ENCODE peak calls at places on chromosomes 2 and 18, in five cellular contexts. N is adrenal gland, J is HCT116, Z is lower lobe of right lung, U is upper lobe of left lung. V is an unnamed sample.

GRCh38 chr2:232307854-232308253 is 70.7 kb upstream of the ALPP start:
- DNase-seq in N (no peak), J (no peak), Z (no peak), U (no peak), V (no peak)

GRCh38 chr2:195563857-195564512 is 93.0 kb upstream of the SLC39A10 start:
- DNase-seq in N (no peak), J (no peak), Z (no peak), U (no peak), V (no peak)

GRCh38 chr18:1585881-1586488 is 681.3 kb downstream of the ADCYAP1 start:
- DNase-seq in N (no peak), J (peak), Z (no peak), U (no peak), V (no peak)

GRCh38 chr2:236742936-236743622 is 173.5 kb downstream of the ACKR3 start:
- DNase-seq in N (no peak), J (no peak), Z (no peak), U (no peak), V (no peak)

GRCh38 chr2:110688594-110689091 is 10.8 kb upstream of the BUB1 start:
- DNase-seq in N (no peak), J (no peak), Z (no peak), U (no peak), V (no peak)

GRCh38 chr2:127094509-127095366 is 12.2 kb downstream of the BIN1 start:
- DNase-seq in N (peak), J (no peak), Z (peak), U (peak), V (no peak)

GRCh38 chr18:63559567-63560491 is 17.7 kb downstream of the SERPINB12 start:
- DNase-seq in N (no peak), J (no peak), Z (no peak), U (no peak), V (no peak)

GRCh38 chr2:54371461-54372065 is 84.6 kb upstream of the SPTBN1 start:
- DNase-seq in N (no peak), J (no peak), Z (no peak), U (no peak), V (no peak)

GRCh38 chr2:8455236-8456148 is 226.4 kb upstream of the ID2 start:
- DNase-seq in N (no peak), J (no peak), Z (no peak), U (no peak), V (no peak)

GRCh38 chr2:218002792-218003191 is at the start of gene TNS1:
- DNase-seq in N (peak), J (no peak), Z (no peak), U (no peak), V (peak)

GRCh38 chr2:182521453-182522427 is 94.9 kb upstream of the PDE1A start:
- DNase-seq in N (no peak), J (no peak), Z (no peak), U (no peak), V (no peak)

GRCh38 chr2:174124171-174124570 is 124.2 kb downstream of the OLA1 start:
- DNase-seq in N (no peak), J (no peak), Z (no peak), U (no peak), V (no peak)

GRCh38 chr2:207352978-207353377 is 176.8 kb upstream of the CREB1 start:
- DNase-seq in N (peak), J (no peak), Z (no peak), U (no peak), V (peak)

GRCh38 chr18:62452280-62452824 is 70.5 kb upstream of the ZCCHC2 start:
- DNase-seq in N (no peak), J (no peak), Z (no peak), U (peak), V (no peak)

GRCh38 chr2:233551491-233551890 is 15.1 kb downstream of the USP40 start:
- DNase-seq in N (no peak), J (no peak), Z (no peak), U (no peak), V (no peak)

GRCh38 chr2:197431858-197432257 is 3.0 kb downstream of the SF3B1 start:
- DNase-seq in N (no peak), J (no peak), Z (no peak), U (no peak), V (no peak)

GRCh38 chr2:105977212-105977611 is 216.9 kb downstream of the UXS1 start:
- DNase-seq in N (no peak), J (peak), Z (no peak), U (no peak), V (no peak)

GRCh38 chr2:97871096-97871780 is 124.5 kb downstream of the TMEM131 start:
- DNase-seq in N (no peak), J (peak), Z (no peak), U (no peak), V (no peak)

GRCh38 chr2:189657867-189658266 is 3.4 kb upstream of the ASNSD1 start:
- DNase-seq in N (peak), J (no peak), Z (peak), U (peak), V (no peak)

GRCh38 chr2:234974501-234975385 is 22.9 kb downstream of the SH3BP4 start:
- DNase-seq in N (no peak), J (no peak), Z (no peak), U (no peak), V (no peak)

GRCh38 chr2:230412369-230412706 is 3.7 kb upstream of the SP100 start:
- DNase-seq in N (no peak), J (no peak), Z (no peak), U (no peak), V (no peak)

GRCh38 chr18:13577091-13577697 is 149.2 kb downstream of the FAM210A start:
- DNase-seq in N (no peak), J (no peak), Z (no peak), U (no peak), V (no peak)

GRCh38 chr18:26575865-26576217 is 27.5 kb upstream of the KCTD1 start:
- DNase-seq in N (no peak), J (no peak), Z (no peak), U (no peak), V (no peak)
- H3K4me3 ChIP-seq in N (no peak), J (peak), Z (peak), U (peak), V (no peak)

DNA sequence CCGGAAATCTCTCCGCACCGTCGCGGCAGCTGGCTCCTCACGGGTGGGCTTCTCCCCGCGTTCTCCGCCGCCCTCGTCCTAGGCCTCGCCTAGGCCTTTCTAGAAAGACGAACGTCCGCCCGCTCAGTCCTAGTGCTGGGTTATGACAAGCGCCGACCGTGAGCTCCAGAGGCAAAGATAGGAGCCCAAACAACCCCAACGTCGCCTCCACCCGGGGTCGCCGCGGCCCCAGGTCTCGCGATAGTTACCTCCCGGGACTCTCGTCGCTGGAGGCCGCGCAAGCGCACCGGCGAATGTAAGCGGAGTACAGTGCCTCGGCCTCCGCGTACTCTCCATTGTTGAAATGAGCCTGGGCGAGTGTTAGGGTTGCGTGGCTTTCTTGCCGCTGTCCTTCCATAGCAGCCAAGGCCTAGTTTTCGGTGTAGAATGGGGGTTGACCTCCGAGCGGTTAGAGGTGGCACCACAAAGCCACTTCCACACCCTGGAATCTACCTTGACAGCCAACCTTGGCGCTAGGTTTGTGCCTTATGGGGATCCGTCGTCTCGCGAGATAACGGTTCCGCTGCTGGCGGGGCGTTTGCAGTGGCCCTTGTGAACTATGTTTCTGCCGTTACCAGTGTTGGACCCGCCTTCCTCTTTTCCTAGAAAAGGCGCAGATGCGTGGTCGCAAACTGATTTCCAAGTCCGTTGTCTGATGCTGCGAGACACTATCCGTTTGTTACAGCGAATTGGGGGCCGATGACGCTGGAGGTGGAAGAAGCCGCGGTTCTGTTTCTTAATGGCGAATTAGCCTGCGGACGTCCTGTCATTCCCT is at the start of gene TTC32:
- DNase-seq in N (peak), J (peak), Z (peak), U (peak), V (peak)
- TF ChIP-seq CTCF in N (no peak), J (no peak), Z (no peak), U (no peak), V (no peak)

GRCh38 chr2:101124061-101124460 is 27.1 kb downstream of the TBC1D8 start:
- DNase-seq in N (no peak), J (no peak), Z (no peak), U (no peak), V (no peak)
- H3K27ac ChIP-seq in N (peak), J (peak), Z (peak), U (peak), V (no peak)

DNA sequence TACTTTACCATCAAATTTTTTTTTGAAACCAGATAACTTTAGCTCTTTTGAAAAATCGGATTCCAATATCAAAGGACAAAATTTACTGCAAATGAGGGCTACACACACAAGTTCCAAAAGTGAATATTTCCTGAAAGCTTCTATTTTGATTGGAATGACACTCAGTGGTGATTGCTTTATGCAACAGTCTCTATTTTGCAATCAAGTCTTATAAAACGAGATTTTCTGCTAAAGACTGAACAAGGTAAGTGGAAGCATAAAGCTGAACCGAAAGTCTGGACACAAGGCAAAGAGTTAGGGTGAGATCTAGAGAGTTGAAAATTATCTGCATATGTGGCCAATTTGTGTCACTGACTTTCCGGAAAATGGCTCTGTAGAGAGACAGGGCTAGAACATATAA is 145.0 kb upstream of the OSR1 start:
- DNase-seq in N (no peak), J (no peak), Z (no peak), U (no peak), V (no peak)
- H3K4me3 ChIP-seq in N (no peak), J (no peak), Z (no peak), U (no peak), V (no peak)

DNA sequence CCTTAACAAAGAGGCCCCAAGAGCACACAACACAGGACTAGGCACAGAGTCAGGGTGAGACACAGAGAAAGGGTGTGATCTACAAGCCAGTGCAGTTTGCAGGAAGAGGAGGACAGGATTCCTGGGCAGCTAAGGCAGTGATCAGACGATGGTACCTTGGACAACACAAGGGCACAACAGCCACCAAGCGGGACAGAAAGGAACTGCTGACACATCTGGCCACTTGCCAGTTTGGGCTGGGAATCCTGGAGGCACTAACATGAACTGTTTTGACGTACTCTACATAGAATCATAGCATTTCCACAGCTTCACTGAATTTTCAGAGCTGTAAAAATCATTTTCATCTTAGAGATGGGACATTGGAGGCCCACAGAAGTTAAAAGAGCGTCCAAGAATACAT is 221.5 kb upstream of the SLC35G4 start:
- DNase-seq in N (peak), J (peak), Z (no peak), U (peak), V (peak)
- TF ChIP-seq CTCF in N (peak), J (peak), Z (peak), U (no peak), V (peak)

DNA sequence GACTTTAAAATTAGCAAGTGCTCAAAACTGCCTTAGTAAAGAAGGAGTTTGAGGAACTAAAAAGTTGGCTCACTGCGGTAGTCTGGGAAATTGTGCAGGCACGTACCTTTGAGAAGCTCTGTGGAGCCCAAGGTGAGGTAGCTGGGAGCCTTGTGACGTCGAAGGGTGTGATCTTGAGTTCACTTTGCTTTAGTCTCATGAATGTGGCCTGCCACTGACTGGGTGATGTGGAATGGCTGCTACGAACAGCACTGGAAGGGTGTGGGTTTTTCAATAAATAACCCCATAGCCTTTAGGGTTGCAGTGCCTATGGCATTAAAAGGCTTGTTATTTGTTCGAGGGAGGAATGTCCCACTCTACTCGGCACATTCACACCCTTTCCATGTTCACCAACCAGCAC is 312.3 kb downstream of the PRKCE start:
- DNase-seq in N (no peak), J (peak), Z (no peak), U (no peak), V (no peak)
- H3K27ac ChIP-seq in N (peak), J (peak), Z (peak), U (peak), V (no peak)

V was measured in WERI-Rb-1.